ENCODE peak calls at places on chromosomes 1 and 21, in eight cellular contexts. One of them, this sample, is unnamed.

GRCh38 chr1:171252482-171252881 is 4.2 kb downstream of the FMO1 start:
- DNase-seq in Panc1: no peak
- DNase-seq in GM12878: peak; percentile 16
- DNase-seq in GM23338: peak; percentile 21
- DNase-seq in SK-N-SH: no peak
- DNase-seq in HCT116: no peak
- DNase-seq in K562: no peak
- DNase-seq in HepG2: no peak
- DNase-seq in this sample: no peak

GRCh38 chr1:24266398-24266941 is 52.7 kb upstream of the GRHL3 start:
- DNase-seq in Panc1: peak; percentile 30
- DNase-seq in GM12878: no peak
- DNase-seq in GM23338: no peak
- DNase-seq in SK-N-SH: no peak
- DNase-seq in HCT116: peak; percentile 84
- DNase-seq in K562: peak; percentile 8
- DNase-seq in HepG2: peak; percentile 14
- DNase-seq in this sample: no peak

GRCh38 chr1:167541610-167542009 is 12.0 kb downstream of the CREG1 start:
- DNase-seq in Panc1: no peak
- DNase-seq in GM12878: no peak
- DNase-seq in GM23338: no peak
- DNase-seq in SK-N-SH: no peak
- DNase-seq in HCT116: no peak
- DNase-seq in K562: no peak
- DNase-seq in HepG2: no peak
- DNase-seq in this sample: no peak

GRCh38 chr1:193058529-193059281 is 455 bp downstream of the UCHL5 start:
- DNase-seq in Panc1: no peak
- DNase-seq in GM12878: peak; percentile 62
- DNase-seq in GM23338: peak; percentile 58
- DNase-seq in SK-N-SH: peak; percentile 26
- DNase-seq in HCT116: no peak
- DNase-seq in K562: peak; percentile 84
- DNase-seq in HepG2: peak; percentile 35
- DNase-seq in this sample: peak; percentile 48

GRCh38 chr1:22665752-22666151 is 12.7 kb downstream of the C1QB start:
- DNase-seq in Panc1: no peak
- DNase-seq in GM12878: no peak
- DNase-seq in GM23338: peak; percentile 80
- DNase-seq in SK-N-SH: peak; percentile 77
- DNase-seq in HCT116: peak; percentile 24
- DNase-seq in K562: peak; percentile 46
- DNase-seq in HepG2: no peak
- DNase-seq in this sample: no peak

GRCh38 chr1:81549588-81550127 is 251.1 kb upstream of the ADGRL2 start:
- DNase-seq in Panc1: peak; percentile 5
- DNase-seq in GM12878: peak; percentile 35
- DNase-seq in GM23338: peak; percentile 79
- DNase-seq in SK-N-SH: peak; percentile 18
- DNase-seq in HCT116: no peak
- DNase-seq in K562: no peak
- DNase-seq in HepG2: peak; percentile 8
- DNase-seq in this sample: no peak

GRCh38 chr1:200038645-200038986 is 11.1 kb downstream of the NR5A2 start:
- DNase-seq in Panc1: no peak
- DNase-seq in GM12878: no peak
- DNase-seq in GM23338: peak; percentile 96
- DNase-seq in SK-N-SH: peak; percentile 51
- DNase-seq in HCT116: no peak
- DNase-seq in K562: no peak
- DNase-seq in HepG2: no peak
- DNase-seq in this sample: no peak

GRCh38 chr1:39568208-39568607 is 8.4 kb downstream of the PABPC4 start:
- DNase-seq in Panc1: no peak
- DNase-seq in GM12878: no peak
- DNase-seq in GM23338: no peak
- DNase-seq in SK-N-SH: no peak
- DNase-seq in HCT116: no peak
- DNase-seq in K562: no peak
- DNase-seq in HepG2: peak; percentile 12
- DNase-seq in this sample: no peak

GRCh38 chr1:5265416-5266075 is 611.1 kb downstream of the AJAP1 start:
- DNase-seq in Panc1: no peak
- DNase-seq in GM12878: no peak
- DNase-seq in GM23338: no peak
- DNase-seq in SK-N-SH: no peak
- DNase-seq in HCT116: no peak
- DNase-seq in K562: no peak
- DNase-seq in HepG2: no peak
- DNase-seq in this sample: no peak

GRCh38 chr1:218527737-218528136 is 182.6 kb downstream of the TGFB2 start:
- DNase-seq in Panc1: no peak
- DNase-seq in GM12878: no peak
- DNase-seq in GM23338: no peak
- DNase-seq in SK-N-SH: no peak
- DNase-seq in HCT116: no peak
- DNase-seq in K562: no peak
- DNase-seq in HepG2: no peak
- DNase-seq in this sample: peak; percentile 1

GRCh38 chr1:100073531-100073930 is 59.2 kb downstream of the SASS6 start:
- DNase-seq in Panc1: no peak
- DNase-seq in GM12878: no peak
- DNase-seq in GM23338: no peak
- DNase-seq in SK-N-SH: no peak
- DNase-seq in HCT116: no peak
- DNase-seq in K562: no peak
- DNase-seq in HepG2: no peak
- DNase-seq in this sample: no peak

GRCh38 chr1:113641396-113641795 is 117.9 kb downstream of the PHTF1 start:
- DNase-seq in Panc1: no peak
- DNase-seq in GM12878: no peak
- DNase-seq in GM23338: no peak
- DNase-seq in SK-N-SH: no peak
- DNase-seq in HCT116: no peak
- DNase-seq in K562: no peak
- DNase-seq in HepG2: no peak
- DNase-seq in this sample: no peak

GRCh38 chr1:87334351-87335174 is 5.9 kb downstream of the LMO4 start:
- DNase-seq in Panc1: no peak
- DNase-seq in GM12878: no peak
- DNase-seq in GM23338: peak; percentile 78
- DNase-seq in SK-N-SH: peak; percentile 42
- DNase-seq in HCT116: no peak
- DNase-seq in K562: peak; percentile 57
- DNase-seq in HepG2: no peak
- DNase-seq in this sample: peak; percentile 11

GRCh38 chr1:29821605-29822004 is 585.3 kb downstream of the PTPRU start:
- DNase-seq in Panc1: no peak
- DNase-seq in GM12878: no peak
- DNase-seq in GM23338: peak; percentile 65
- DNase-seq in SK-N-SH: no peak
- DNase-seq in HCT116: no peak
- DNase-seq in K562: no peak
- DNase-seq in HepG2: no peak
- DNase-seq in this sample: no peak

GRCh38 chr1:64745181-64745985 is 508 bp downstream of the RAVER2 start:
- DNase-seq in Panc1: no peak
- DNase-seq in GM12878: no peak
- DNase-seq in GM23338: peak; percentile 49
- DNase-seq in SK-N-SH: peak; percentile 47
- DNase-seq in HCT116: no peak
- DNase-seq in K562: peak; percentile 31
- DNase-seq in HepG2: peak; percentile 6
- DNase-seq in this sample: no peak

GRCh38 chr1:23400324-23401110 is 24.0 kb downstream of the TCEA3 start:
- DNase-seq in Panc1: no peak
- DNase-seq in GM12878: no peak
- DNase-seq in GM23338: no peak
- DNase-seq in SK-N-SH: no peak
- DNase-seq in HCT116: no peak
- DNase-seq in K562: no peak
- DNase-seq in HepG2: no peak
- DNase-seq in this sample: no peak

GRCh38 chr1:86489242-86489878 is 20.6 kb downstream of the CLCA1 start:
- DNase-seq in Panc1: no peak
- DNase-seq in GM12878: no peak
- DNase-seq in GM23338: no peak
- DNase-seq in SK-N-SH: no peak
- DNase-seq in HCT116: no peak
- DNase-seq in K562: no peak
- DNase-seq in HepG2: no peak
- DNase-seq in this sample: no peak

GRCh38 chr1:231828182-231828920 is 201.8 kb downstream of the DISC1 start:
- DNase-seq in Panc1: peak; percentile 89
- DNase-seq in GM12878: no peak
- DNase-seq in GM23338: no peak
- DNase-seq in SK-N-SH: no peak
- DNase-seq in HCT116: peak; percentile 60
- DNase-seq in K562: no peak
- DNase-seq in HepG2: peak; percentile 95
- DNase-seq in this sample: no peak

GRCh38 chr21:44765231-44766013 is 36.2 kb downstream of the UBE2G2 start:
- DNase-seq in Panc1: no peak
- DNase-seq in GM12878: no peak
- DNase-seq in GM23338: no peak
- DNase-seq in SK-N-SH: peak; percentile 68
- DNase-seq in HCT116: no peak
- DNase-seq in K562: peak; percentile 70
- DNase-seq in HepG2: no peak
- DNase-seq in this sample: no peak

GRCh38 chr1:93878501-93878888 is 511 bp downstream of the DNTTIP2 start:
- DNase-seq in Panc1: peak; percentile 12
- DNase-seq in GM12878: no peak
- DNase-seq in GM23338: peak; percentile 36
- DNase-seq in SK-N-SH: peak; percentile 24
- DNase-seq in HCT116: peak; percentile 35
- DNase-seq in K562: peak; percentile 85
- DNase-seq in HepG2: peak; percentile 9
- DNase-seq in this sample: peak; percentile 58

GRCh38 chr1:145999321-146000024 is 3.1 kb upstream of the TXNIP start:
- DNase-seq in Panc1: no peak
- DNase-seq in GM12878: no peak
- DNase-seq in GM23338: no peak
- DNase-seq in SK-N-SH: no peak
- DNase-seq in HCT116: no peak
- DNase-seq in K562: no peak
- DNase-seq in HepG2: no peak
- DNase-seq in this sample: no peak

GRCh38 chr1:178774263-178774662 is 49.2 kb downstream of the RALGPS2 start:
- DNase-seq in Panc1: no peak
- DNase-seq in GM12878: no peak
- DNase-seq in GM23338: peak; percentile 20
- DNase-seq in SK-N-SH: peak; percentile 22
- DNase-seq in HCT116: no peak
- DNase-seq in K562: peak; percentile 37
- DNase-seq in HepG2: peak; percentile 18
- DNase-seq in this sample: no peak

GRCh38 chr1:32351077-32351858 is 11.0 kb downstream of the FAM229A start:
- DNase-seq in Panc1: peak; percentile 69
- DNase-seq in GM12878: peak; percentile 69
- DNase-seq in GM23338: peak; percentile 99
- DNase-seq in SK-N-SH: peak; percentile 100
- DNase-seq in HCT116: peak; percentile 84
- DNase-seq in K562: peak; percentile 99
- DNase-seq in HepG2: peak; percentile 89
- DNase-seq in this sample: peak; percentile 87
- TF ChIP-seq POLR2AphosphoS5 in Panc1: peak; percentile 68
- TF ChIP-seq POLR2AphosphoS5 in GM12878: peak; percentile 8
- TF ChIP-seq POLR2AphosphoS5 in GM23338: peak; percentile 82
- TF ChIP-seq POLR2AphosphoS5 in SK-N-SH: peak; percentile 61
- TF ChIP-seq POLR2AphosphoS5 in HCT116: peak; percentile 85
- TF ChIP-seq POLR2AphosphoS5 in K562: peak; percentile 68
- TF ChIP-seq POLR2AphosphoS5 in HepG2: peak; percentile 72
- TF ChIP-seq POLR2AphosphoS5 in this sample: no peak

GRCh38 chr1:41681331-41682136 is 197.1 kb upstream of the EDN2 start:
- DNase-seq in Panc1: no peak
- DNase-seq in GM12878: no peak
- DNase-seq in GM23338: no peak
- DNase-seq in SK-N-SH: no peak
- DNase-seq in HCT116: no peak
- DNase-seq in K562: no peak
- DNase-seq in HepG2: no peak
- DNase-seq in this sample: no peak
- H3K27ac ChIP-seq in Panc1: no peak overlapping the region
- H3K27ac ChIP-seq in GM12878: no peak overlapping the region
- H3K27ac ChIP-seq in GM23338: no peak overlapping the region
- H3K27ac ChIP-seq in SK-N-SH: no peak overlapping the region
- H3K27ac ChIP-seq in HCT116: no peak overlapping the region
- H3K27ac ChIP-seq in K562: no peak overlapping the region
- H3K27ac ChIP-seq in HepG2: no peak overlapping the region
- H3K27ac ChIP-seq in this sample: no peak overlapping the region

DNA sequence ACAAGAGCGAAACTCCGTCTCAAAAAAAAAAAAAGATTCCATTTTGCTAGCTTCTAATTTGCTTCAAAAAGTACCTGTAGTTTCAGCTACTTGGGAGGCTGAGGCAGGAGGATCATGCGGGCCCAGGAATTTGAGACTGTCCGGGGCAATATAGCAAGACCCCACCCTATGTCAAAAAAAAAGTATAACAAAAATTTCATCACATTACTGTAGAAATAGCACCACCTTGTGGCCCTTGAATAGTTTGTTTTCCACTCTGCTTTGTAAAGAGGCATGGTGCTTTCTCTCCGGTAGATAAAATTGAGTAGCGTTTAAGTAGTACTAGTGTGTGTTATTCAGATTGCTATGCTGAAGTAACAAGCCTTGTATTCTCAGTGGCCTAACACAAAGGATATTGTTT is 18.2 kb upstream of the MSTO1 start:
- DNase-seq in Panc1: peak; percentile 27
- DNase-seq in GM12878: peak; percentile 24
- DNase-seq in GM23338: peak; percentile 87
- DNase-seq in SK-N-SH: peak; percentile 50
- DNase-seq in HCT116: peak; percentile 70
- DNase-seq in K562: peak; percentile 78
- DNase-seq in HepG2: peak; percentile 68
- DNase-seq in this sample: peak; percentile 37
- TF ChIP-seq REST in Panc1: no peak
- TF ChIP-seq REST in GM12878: no peak
- TF ChIP-seq REST in GM23338: no peak
- TF ChIP-seq REST in SK-N-SH: no peak
- TF ChIP-seq REST in HCT116: no peak
- TF ChIP-seq REST in K562: no peak
- TF ChIP-seq REST in HepG2: no peak
- TF ChIP-seq REST in this sample: no peak

DNA sequence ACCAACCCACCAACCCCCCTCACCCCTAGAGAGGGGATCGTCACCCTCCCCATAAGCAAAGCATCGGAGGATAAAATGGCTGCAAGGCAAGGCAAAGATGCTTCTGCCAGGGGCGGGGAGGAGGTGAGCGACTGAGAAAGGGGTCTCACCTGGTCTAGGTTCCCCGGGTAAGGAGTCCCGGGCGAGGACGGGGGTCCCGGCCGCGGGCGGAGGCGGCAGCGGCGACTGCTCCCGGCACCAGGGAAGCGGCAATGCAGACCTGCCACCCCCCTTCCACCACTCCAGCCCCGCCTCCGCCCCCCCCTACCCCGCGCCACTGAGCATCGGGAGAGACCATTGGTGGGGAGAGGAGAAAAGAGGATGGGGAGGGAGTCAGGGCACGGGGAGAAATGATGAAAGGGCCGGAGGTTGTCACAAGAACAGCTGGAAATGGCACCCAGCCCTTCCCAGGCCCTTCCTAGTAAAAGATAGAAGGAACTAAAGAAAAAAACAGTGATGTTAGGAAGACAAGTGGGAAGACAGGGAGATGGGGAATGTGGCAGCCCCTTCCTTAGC is at the start of gene SV2A:
- DNase-seq in Panc1: no peak
- DNase-seq in GM12878: no peak
- DNase-seq in GM23338: peak; percentile 87
- DNase-seq in SK-N-SH: peak; percentile 95
- DNase-seq in HCT116: no peak
- DNase-seq in K562: no peak
- DNase-seq in HepG2: peak; percentile 34
- DNase-seq in this sample: no peak
- TF ChIP-seq POLR2AphosphoS5 in Panc1: no peak
- TF ChIP-seq POLR2AphosphoS5 in GM12878: no peak
- TF ChIP-seq POLR2AphosphoS5 in GM23338: peak; percentile 61
- TF ChIP-seq POLR2AphosphoS5 in SK-N-SH: peak; percentile 51
- TF ChIP-seq POLR2AphosphoS5 in HCT116: no peak
- TF ChIP-seq POLR2AphosphoS5 in K562: no peak
- TF ChIP-seq POLR2AphosphoS5 in HepG2: no peak
- TF ChIP-seq POLR2AphosphoS5 in this sample: no peak